ENCODE peak calls at places on chromosomes 2 and 18, in eight cellular contexts. A, Y, R, L, O, Z, H and P are unnamed samples.

GRCh38 chr2:233022561-233022960 is 9.5 kb upstream of the NGEF start:
- DNase-seq in A (no peak), Y (no peak), R (no peak), L (no peak), O (no peak), Z (no peak), H (no peak), P (no peak)

GRCh38 chr18:9348079-9348671 is 13.6 kb downstream of the TWSG1 start:
- DNase-seq in A (no peak), Y (peak; percentile 35), R (no peak), L (no peak), O (no peak), Z (no peak), H (peak; percentile 37), P (peak; percentile 65)

GRCh38 chr2:9250091-9250490 is 43.5 kb downstream of the ASAP2 start:
- DNase-seq in A (no peak), Y (no peak), R (peak; percentile 48), L (no peak), O (no peak), Z (no peak), H (no peak), P (no peak)

GRCh38 chr18:12929477-12930083 is 18.2 kb upstream of the SEH1L start:
- DNase-seq in A (no peak), Y (no peak), R (no peak), L (no peak), O (no peak), Z (no peak), H (no peak), P (no peak)

GRCh38 chr2:108988796-108989713 is at the start of gene EDAR:
- DNase-seq in A (peak; percentile 66), Y (peak; percentile 54), R (no peak), L (no peak), O (peak; percentile 20), Z (peak; percentile 36), H (peak; percentile 39), P (peak; percentile 72)

GRCh38 chr2:112688086-112688880 is 32.5 kb upstream of the NT5DC4 start:
- DNase-seq in A (no peak), Y (no peak), R (no peak), L (no peak), O (no peak), Z (no peak), H (no peak), P (no peak)

GRCh38 chr2:70771446-70771845 is 3.4 kb upstream of the ADD2 start:
- DNase-seq in A (no peak), Y (no peak), R (no peak), L (no peak), O (no peak), Z (no peak), H (no peak), P (no peak)

GRCh38 chr2:232838406-232838874 is 31.6 kb upstream of the SNORC start:
- DNase-seq in A (no peak), Y (peak; percentile 20), R (no peak), L (no peak), O (peak; percentile 6), Z (no peak), H (peak; percentile 48), P (no peak)

GRCh38 chr2:38433607-38433975 is 56.5 kb upstream of the ATL2 start:
- DNase-seq in A (no peak), Y (peak; percentile 56), R (no peak), L (no peak), O (no peak), Z (no peak), H (peak; percentile 51), P (no peak)

GRCh38 chr18:72833471-72833870 is 34.3 kb downstream of the NETO1 start:
- DNase-seq in A (no peak), Y (peak; percentile 84), R (no peak), L (no peak), O (no peak), Z (no peak), H (no peak), P (no peak)

GRCh38 chr2:84653302-84653701 is 137.0 kb downstream of the DNAH6 start:
- DNase-seq in A (no peak), Y (no peak), R (no peak), L (no peak), O (no peak), Z (no peak), H (no peak), P (no peak)

GRCh38 chr2:163191372-163191771 is 352.8 kb upstream of the KCNH7 start:
- DNase-seq in A (no peak), Y (peak; percentile 25), R (no peak), L (no peak), O (no peak), Z (peak; percentile 45), H (peak; percentile 39), P (peak; percentile 64)

GRCh38 chr2:68743531-68743930 is 8.9 kb downstream of the ARHGAP25 start:
- DNase-seq in A (no peak), Y (no peak), R (no peak), L (no peak), O (no peak), Z (no peak), H (no peak), P (no peak)

GRCh38 chr2:37472959-37473358 is 128.5 kb downstream of the QPCT start:
- DNase-seq in A (peak; percentile 49), Y (peak; percentile 90), R (no peak), L (no peak), O (no peak), Z (no peak), H (peak; percentile 52), P (peak; percentile 61)